ENCODE peak calls at places on chromosome 19, in seven cellular contexts. One of them, this sample, is unnamed.

GRCh38 chr19:48613852-48614435 is 932 bp downstream of the FAM83E start:
- DNase-seq in sigmoid colon: no peak
- DNase-seq in stomach: no peak
- DNase-seq in ovary: no peak
- DNase-seq in SK-N-SH: no peak
- DNase-seq in tibial nerve: no peak
- DNase-seq in A549: no peak
- DNase-seq in this sample: no peak

GRCh38 chr19:18194554-18195238 is 1.7 kb downstream of the MPV17L2 start:
- DNase-seq in SK-N-SH: peak; percentile 88
- DNase-seq in ovary: peak; percentile 82
- DNase-seq in tibial nerve: no peak
- DNase-seq in A549: no peak
- DNase-seq in sigmoid colon: peak; percentile 90
- DNase-seq in stomach: no peak
- DNase-seq in this sample: no peak

GRCh38 chr19:48654299-48655059 is 8.5 kb upstream of the CA11 start:
- DNase-seq in A549: no peak
- DNase-seq in SK-N-SH: peak; percentile 74
- DNase-seq in tibial nerve: no peak
- DNase-seq in ovary: no peak
- DNase-seq in stomach: no peak
- DNase-seq in sigmoid colon: no peak
- DNase-seq in this sample: no peak

GRCh38 chr19:2586196-2586595 is 110.3 kb downstream of the GADD45B start:
- DNase-seq in ovary: no peak
- DNase-seq in SK-N-SH: no peak
- DNase-seq in stomach: no peak
- DNase-seq in tibial nerve: no peak
- DNase-seq in A549: no peak
- DNase-seq in sigmoid colon: peak; percentile 45
- DNase-seq in this sample: no peak

GRCh38 chr19:11405846-11406643 is 13.1 kb downstream of the RGL3 start:
- DNase-seq in stomach: no peak
- DNase-seq in sigmoid colon: no peak
- DNase-seq in SK-N-SH: peak; percentile 20
- DNase-seq in ovary: no peak
- DNase-seq in tibial nerve: no peak
- DNase-seq in A549: no peak
- DNase-seq in this sample: no peak

GRCh38 chr19:51462681-51463080 is 4.4 kb upstream of the SIGLEC8 start:
- DNase-seq in A549: no peak
- DNase-seq in stomach: peak; percentile 17
- DNase-seq in SK-N-SH: no peak
- DNase-seq in tibial nerve: no peak
- DNase-seq in sigmoid colon: peak; percentile 30
- DNase-seq in ovary: no peak
- DNase-seq in this sample: no peak

GRCh38 chr19:1401138-1401888 is at the start of gene GAMT:
- DNase-seq in A549: no peak
- DNase-seq in ovary: no peak
- DNase-seq in sigmoid colon: no peak
- DNase-seq in tibial nerve: no peak
- DNase-seq in SK-N-SH: peak; percentile 98
- DNase-seq in stomach: no peak
- DNase-seq in this sample: no peak

GRCh38 chr19:18987456-18987855 is 45.9 kb downstream of the SUGP2 start:
- DNase-seq in tibial nerve: no peak
- DNase-seq in ovary: no peak
- DNase-seq in SK-N-SH: no peak
- DNase-seq in A549: no peak
- DNase-seq in sigmoid colon: no peak
- DNase-seq in stomach: no peak
- DNase-seq in this sample: no peak

GRCh38 chr19:10332965-10333757 is at the start of gene RAVER1:
- DNase-seq in A549: peak; percentile 97
- DNase-seq in ovary: peak; percentile 98
- DNase-seq in SK-N-SH: peak; percentile 99
- DNase-seq in sigmoid colon: peak; percentile 99
- DNase-seq in tibial nerve: peak; percentile 94
- DNase-seq in stomach: peak; percentile 99
- DNase-seq in this sample: peak; percentile 99

GRCh38 chr19:2989236-2989946 is 12.0 kb downstream of the TLE6 start:
- DNase-seq in sigmoid colon: no peak
- DNase-seq in A549: no peak
- DNase-seq in tibial nerve: no peak
- DNase-seq in stomach: no peak
- DNase-seq in ovary: no peak
- DNase-seq in SK-N-SH: no peak
- DNase-seq in this sample: no peak

DNA sequence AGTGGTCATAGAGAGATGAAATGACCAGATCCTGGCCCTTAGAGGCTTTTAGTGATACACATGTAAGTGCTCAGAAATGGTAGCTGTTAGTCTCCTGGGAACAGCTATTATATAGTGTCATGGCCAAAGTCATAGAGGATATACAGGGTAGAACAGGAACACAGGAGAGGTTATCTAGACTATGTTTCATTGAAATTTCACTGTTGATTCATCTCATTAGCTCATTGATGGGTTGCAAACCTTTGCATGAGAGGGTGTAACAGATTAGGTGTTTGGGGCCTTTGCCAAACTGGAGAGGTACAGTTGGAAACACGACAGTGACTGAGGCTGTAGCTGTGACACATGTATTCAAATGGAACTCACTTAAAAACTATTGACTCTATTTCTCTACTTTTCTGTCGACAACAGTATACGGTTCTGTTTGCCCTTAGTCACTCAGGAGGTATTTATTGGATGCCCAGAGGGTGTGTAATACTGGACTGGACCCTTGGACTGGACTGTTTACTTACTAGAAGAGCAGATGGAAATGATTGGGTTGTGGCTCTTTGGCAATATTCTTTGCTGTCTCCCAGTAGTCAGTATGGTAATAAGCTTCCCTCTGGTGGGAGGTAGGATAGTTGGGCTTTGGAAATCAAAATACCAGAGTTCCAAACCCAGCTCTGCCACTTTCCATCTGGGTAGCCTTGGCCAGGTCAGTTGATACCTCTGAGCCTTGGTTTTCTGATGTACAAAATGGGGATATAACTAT is 29.8 kb downstream of the ARHGAP35 start:
- DNase-seq in stomach: no peak
- DNase-seq in ovary: no peak
- DNase-seq in A549: peak; percentile 87
- DNase-seq in SK-N-SH: no peak
- DNase-seq in sigmoid colon: no peak
- DNase-seq in tibial nerve: no peak
- DNase-seq in this sample: no peak
- TF ChIP-seq EP300 in stomach: no peak
- TF ChIP-seq EP300 in ovary: no peak
- TF ChIP-seq EP300 in A549: no peak
- TF ChIP-seq EP300 in SK-N-SH: no peak
- TF ChIP-seq EP300 in sigmoid colon: no peak
- TF ChIP-seq EP300 in tibial nerve: no peak
- TF ChIP-seq EP300 in this sample: no peak

GRCh38 chr19:15110418-15110815 is 3.2 kb downstream of the SYDE1 start:
- DNase-seq in ovary: no peak
- DNase-seq in stomach: no peak
- DNase-seq in tibial nerve: no peak
- DNase-seq in sigmoid colon: no peak
- DNase-seq in A549: no peak
- DNase-seq in SK-N-SH: peak; percentile 23
- DNase-seq in this sample: no peak

GRCh38 chr19:15111758-15112157 is 4.6 kb downstream of the SYDE1 start:
- DNase-seq in tibial nerve: no peak
- DNase-seq in SK-N-SH: no peak
- DNase-seq in ovary: no peak
- DNase-seq in sigmoid colon: no peak
- DNase-seq in A549: no peak
- DNase-seq in stomach: no peak
- DNase-seq in this sample: no peak

GRCh38 chr19:15114153-15114540 is 6.9 kb downstream of the SYDE1 start:
- DNase-seq in stomach: no peak
- DNase-seq in ovary: no peak
- DNase-seq in SK-N-SH: peak; percentile 21
- DNase-seq in A549: no peak
- DNase-seq in tibial nerve: no peak
- DNase-seq in sigmoid colon: no peak
- DNase-seq in this sample: no peak

GRCh38 chr19:15113245-15114152 is 6.3 kb downstream of the SYDE1 start:
- DNase-seq in ovary: no peak
- DNase-seq in SK-N-SH: peak; percentile 48
- DNase-seq in stomach: no peak
- DNase-seq in A549: peak; percentile 46
- DNase-seq in tibial nerve: no peak
- DNase-seq in sigmoid colon: no peak
- DNase-seq in this sample: no peak

GRCh38 chr19:15112385-15112784 is 5.2 kb downstream of the SYDE1 start:
- DNase-seq in SK-N-SH: peak; percentile 49
- DNase-seq in ovary: no peak
- DNase-seq in sigmoid colon: no peak
- DNase-seq in stomach: no peak
- DNase-seq in A549: peak; percentile 34
- DNase-seq in tibial nerve: no peak
- DNase-seq in this sample: no peak
- TF ChIP-seq CTCF in SK-N-SH: no peak
- TF ChIP-seq CTCF in ovary: no peak
- TF ChIP-seq CTCF in sigmoid colon: no peak
- TF ChIP-seq CTCF in stomach: no peak
- TF ChIP-seq CTCF in A549: no peak
- TF ChIP-seq CTCF in tibial nerve: no peak
- TF ChIP-seq CTCF in this sample: no peak

GRCh38 chr19:56840452-56841193 is at the start of the genes PEG3 and ZIM2:
- DNase-seq in ovary: peak; percentile 94
- DNase-seq in A549: no peak
- DNase-seq in sigmoid colon: peak; percentile 93
- DNase-seq in tibial nerve: no peak
- DNase-seq in SK-N-SH: peak; percentile 76
- DNase-seq in stomach: no peak
- DNase-seq in this sample: peak; percentile 77

GRCh38 chr19:56838930-56839664 is 1.4 kb downstream of the PEG3 start:
- DNase-seq in stomach: peak; percentile 69
- DNase-seq in SK-N-SH: peak; percentile 69
- DNase-seq in sigmoid colon: peak; percentile 100
- DNase-seq in tibial nerve: peak; percentile 88
- DNase-seq in A549: peak; percentile 11
- DNase-seq in ovary: peak; percentile 94
- DNase-seq in this sample: peak; percentile 97

GRCh38 chr19:56841194-56841546 is 644 bp upstream of the PEG3 start:
- DNase-seq in tibial nerve: no peak
- DNase-seq in stomach: no peak
- DNase-seq in sigmoid colon: no peak
- DNase-seq in ovary: no peak
- DNase-seq in A549: no peak
- DNase-seq in SK-N-SH: no peak
- DNase-seq in this sample: no peak

GRCh38 chr19:56838680-56838929 is 1.9 kb downstream of the PEG3 start:
- DNase-seq in A549: no peak
- DNase-seq in ovary: no peak
- DNase-seq in sigmoid colon: no peak
- DNase-seq in SK-N-SH: no peak
- DNase-seq in stomach: no peak
- DNase-seq in tibial nerve: no peak
- DNase-seq in this sample: no peak

DNA sequence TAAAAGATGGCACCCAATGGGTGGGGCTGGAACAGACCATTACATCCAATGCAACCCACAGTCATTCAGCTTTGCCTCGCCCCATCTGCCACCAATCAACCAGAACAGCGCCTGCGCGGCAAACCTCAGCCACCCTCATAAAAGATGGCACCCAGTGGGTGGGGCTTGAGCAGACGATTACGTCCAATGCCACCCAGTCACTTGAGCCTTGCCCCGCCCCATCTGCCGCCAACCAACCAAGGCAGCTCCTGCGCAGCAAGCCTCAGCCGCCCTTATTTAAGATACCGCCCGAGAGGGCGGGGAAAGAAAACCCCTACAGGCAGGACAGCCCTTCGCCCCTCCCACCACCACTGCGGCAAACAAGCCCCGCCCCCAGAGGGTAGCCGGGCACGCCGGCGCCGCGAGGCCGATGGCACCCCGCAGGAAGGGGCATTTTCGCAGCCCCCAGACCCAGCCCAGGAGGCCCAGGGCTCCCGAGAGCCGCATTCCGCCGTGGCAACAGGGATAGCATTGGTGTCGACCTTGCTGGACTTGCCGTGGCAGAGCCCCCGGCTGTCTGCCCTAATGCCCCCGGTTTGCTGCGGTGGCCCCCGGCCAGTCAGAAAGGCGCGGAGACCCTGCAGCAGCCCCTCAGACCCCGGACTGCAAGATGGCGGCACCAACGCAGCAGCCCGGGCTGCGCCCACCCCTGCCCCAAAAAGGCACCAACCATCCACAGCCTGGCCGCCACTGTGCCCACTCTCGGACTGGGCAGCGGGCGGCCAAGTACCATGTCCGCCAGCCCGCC is 668 bp downstream of the PEG3 start:
- DNase-seq in ovary: peak; percentile 94
- DNase-seq in SK-N-SH: peak; percentile 72
- DNase-seq in sigmoid colon: peak; percentile 99
- DNase-seq in tibial nerve: peak; percentile 86
- DNase-seq in A549: no peak
- DNase-seq in stomach: peak; percentile 61
- DNase-seq in this sample: peak; percentile 95
- H3K4me3 ChIP-seq in ovary: peak overlapping the region; percentile 62
- H3K4me3 ChIP-seq in SK-N-SH: peak overlapping the region; percentile 46
- H3K4me3 ChIP-seq in sigmoid colon: peak overlapping the region; percentile 52
- H3K4me3 ChIP-seq in tibial nerve: peak overlapping the region; percentile 48
- H3K4me3 ChIP-seq in A549: no peak overlapping the region
- H3K4me3 ChIP-seq in stomach: peak overlapping the region; percentile 51
- H3K4me3 ChIP-seq in this sample: peak overlapping the region; percentile 55

DNA sequence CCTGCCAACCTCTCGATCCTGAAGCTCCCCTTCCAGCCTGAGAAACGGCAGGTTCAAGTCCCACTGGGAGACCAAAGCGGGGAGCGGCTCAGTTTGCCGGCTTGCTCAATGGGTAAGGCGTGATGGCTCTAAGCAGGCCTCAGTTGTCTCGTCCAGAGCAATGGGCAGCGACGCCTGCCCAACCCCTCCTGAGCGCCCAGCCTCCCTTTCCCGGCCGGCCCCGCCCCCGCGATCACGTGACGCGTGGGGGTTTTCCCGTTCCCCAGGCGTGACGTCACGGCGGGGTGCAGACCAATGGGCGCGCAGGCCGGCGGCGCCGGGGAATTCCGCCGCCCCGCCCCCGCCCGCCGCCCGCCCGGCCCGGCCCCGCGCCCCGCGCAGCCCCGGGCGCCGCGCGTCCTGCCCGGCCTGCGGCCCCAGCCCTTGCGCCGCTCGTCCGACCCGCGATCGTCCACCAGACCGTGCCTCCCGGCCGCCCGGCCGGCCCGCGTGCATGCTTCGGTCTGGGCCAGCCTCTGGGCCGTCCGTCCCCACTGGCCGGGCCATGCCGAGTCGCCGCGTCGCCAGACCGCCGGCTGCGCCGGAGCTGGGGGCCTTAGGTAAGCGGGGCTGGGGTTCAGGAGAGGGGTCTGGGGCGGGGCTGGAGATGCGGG is at the start of gene RELB:
- DNase-seq in stomach: peak; percentile 97
- DNase-seq in SK-N-SH: peak; percentile 99
- DNase-seq in A549: peak; percentile 93
- DNase-seq in ovary: peak; percentile 94
- DNase-seq in tibial nerve: peak; percentile 96
- DNase-seq in sigmoid colon: peak; percentile 98
- DNase-seq in this sample: peak; percentile 98
- TF ChIP-seq EP300 in stomach: peak; percentile 64
- TF ChIP-seq EP300 in SK-N-SH: no peak
- TF ChIP-seq EP300 in A549: no peak
- TF ChIP-seq EP300 in ovary: peak; percentile 90
- TF ChIP-seq EP300 in tibial nerve: peak; percentile 33
- TF ChIP-seq EP300 in sigmoid colon: no peak
- TF ChIP-seq EP300 in this sample: no peak

GRCh38 chr19:7394728-7395359 is 46.1 kb downstream of the ARHGEF18 start:
- DNase-seq in tibial nerve: peak; percentile 75
- DNase-seq in ovary: peak; percentile 84
- DNase-seq in SK-N-SH: peak; percentile 99
- DNase-seq in stomach: peak; percentile 94
- DNase-seq in sigmoid colon: peak; percentile 94
- DNase-seq in A549: peak; percentile 84
- DNase-seq in this sample: peak; percentile 93
- TF ChIP-seq CTCF in tibial nerve: no peak
- TF ChIP-seq CTCF in ovary: no peak
- TF ChIP-seq CTCF in SK-N-SH: peak; percentile 14
- TF ChIP-seq CTCF in stomach: no peak
- TF ChIP-seq CTCF in sigmoid colon: peak; percentile 5
- TF ChIP-seq CTCF in A549: no peak
- TF ChIP-seq CTCF in this sample: no peak